ENCODE peak calls at places on chromosomes 4 and X, in five cellular contexts. F is ascending aorta, L is heart right ventricle, B is lower lobe of right lung, G is SJSA1. M is an unnamed sample. For H3K4me1, the result is how much of the 10 kb centered on the place peaks cover.

GRCh38 chr4:145279122-145279960 is 99.0 kb upstream of the OTUD4 start:
- DNase-seq in F (no peak), L (no peak), B (no peak), G (peak), M (no peak)

GRCh38 chr4:146445198-146446150 is 76.3 kb downstream of the SLC10A7 start:
- DNase-seq in F (no peak), L (no peak), B (no peak), G (no peak), M (no peak)

GRCh38 chr4:4851906-4852305 is 7.6 kb upstream of the MSX1 start:
- DNase-seq in F (no peak), L (no peak), B (no peak), G (no peak), M (no peak)

GRCh38 chrX:67546496-67547423 is 2.9 kb downstream of the AR start:
- DNase-seq in F (no peak), L (no peak), B (no peak), G (no peak), M (no peak)

GRCh38 chr4:184617611-184618196 is 31.5 kb downstream of the CASP3 start:
- DNase-seq in F (no peak), L (peak), B (no peak), G (no peak), M (no peak)

GRCh38 chrX:42804524-42804923 is 26.6 kb upstream of the PPP1R2C start:
- DNase-seq in F (no peak), L (no peak), B (no peak), G (no peak), M (no peak)

GRCh38 chr4:32429151-32429550 is 1709.0 kb downstream of the PCDH7 start:
- DNase-seq in F (no peak), L (no peak), B (no peak), G (no peak), M (no peak)

GRCh38 chrX:115460565-115460888 is 100.4 kb upstream of the PLS3 start:
- DNase-seq in F (no peak), L (no peak), B (no peak), G (no peak), M (no peak)

GRCh38 chr4:176964116-176964691 is 171.5 kb upstream of the VEGFC start:
- DNase-seq in F (no peak), L (no peak), B (no peak), G (no peak), M (no peak)

GRCh38 chrX:34365482-34365881 is 233.4 kb upstream of the FAM47A start:
- DNase-seq in F (no peak), L (no peak), B (no peak), G (peak), M (no peak)

GRCh38 chr4:40121515-40121914 is 64.9 kb downstream of the N4BP2 start:
- DNase-seq in F (no peak), L (no peak), B (no peak), G (peak), M (no peak)

GRCh38 chr4:42915484-42915883 is 23.0 kb downstream of the GRXCR1 start:
- DNase-seq in F (no peak), L (no peak), B (no peak), G (no peak), M (no peak)

DNA sequence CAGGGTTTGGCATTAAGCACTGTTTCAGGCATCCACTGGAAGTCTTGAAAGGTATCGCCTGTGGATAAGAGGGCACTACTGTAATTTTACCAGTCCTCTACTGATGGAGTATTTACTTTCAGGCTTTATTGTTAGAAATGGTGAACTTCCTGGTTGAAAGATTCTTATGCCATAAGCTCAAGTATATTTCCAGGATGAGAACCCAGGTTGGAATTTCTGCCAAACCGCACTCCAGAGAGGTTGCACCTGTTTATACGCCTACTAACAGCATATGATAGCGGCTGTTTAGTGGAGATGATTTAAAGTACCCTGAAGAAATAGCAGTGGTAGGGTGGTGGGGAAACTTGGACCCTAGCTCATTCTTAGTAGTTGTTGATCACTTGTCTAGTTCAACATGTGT is 9.9 kb downstream of the FNIP2 start:
- DNase-seq in F (no peak), L (no peak), B (no peak), G (no peak), M (no peak)
- H3K4me1 ChIP-seq in F (under half), L (half or more), B (half or more), G (half or more), M (under half)

GRCh38 chr4:152820073-152820472 is 40.3 kb downstream of the ARFIP1 start:
- DNase-seq in F (no peak), L (no peak), B (no peak), G (no peak), M (no peak)

GRCh38 chr4:152822323-152822722 is 42.6 kb downstream of the ARFIP1 start:
- DNase-seq in F (no peak), L (no peak), B (no peak), G (no peak), M (no peak)

GRCh38 chr4:152828122-152828521 is 48.4 kb downstream of the ARFIP1 start:
- DNase-seq in F (no peak), L (no peak), B (no peak), G (no peak), M (no peak)

GRCh38 chr4:152824561-152824960 is 44.8 kb downstream of the ARFIP1 start:
- DNase-seq in F (no peak), L (no peak), B (no peak), G (no peak), M (no peak)

GRCh38 chr4:152825336-152825735 is 45.6 kb downstream of the ARFIP1 start:
- DNase-seq in F (no peak), L (no peak), B (no peak), G (peak), M (no peak)
- H3K4me1 ChIP-seq in F (under half), L (under half), B (under half), G (under half), M (under half)

GRCh38 chr4:38723726-38724506 is 58.9 kb downstream of the TLR10 start:
- DNase-seq in F (no peak), L (no peak), B (no peak), G (peak), M (no peak)
- H3K4me1 ChIP-seq in F (under half), L (under half), B (under half), G (under half), M (under half)

DNA sequence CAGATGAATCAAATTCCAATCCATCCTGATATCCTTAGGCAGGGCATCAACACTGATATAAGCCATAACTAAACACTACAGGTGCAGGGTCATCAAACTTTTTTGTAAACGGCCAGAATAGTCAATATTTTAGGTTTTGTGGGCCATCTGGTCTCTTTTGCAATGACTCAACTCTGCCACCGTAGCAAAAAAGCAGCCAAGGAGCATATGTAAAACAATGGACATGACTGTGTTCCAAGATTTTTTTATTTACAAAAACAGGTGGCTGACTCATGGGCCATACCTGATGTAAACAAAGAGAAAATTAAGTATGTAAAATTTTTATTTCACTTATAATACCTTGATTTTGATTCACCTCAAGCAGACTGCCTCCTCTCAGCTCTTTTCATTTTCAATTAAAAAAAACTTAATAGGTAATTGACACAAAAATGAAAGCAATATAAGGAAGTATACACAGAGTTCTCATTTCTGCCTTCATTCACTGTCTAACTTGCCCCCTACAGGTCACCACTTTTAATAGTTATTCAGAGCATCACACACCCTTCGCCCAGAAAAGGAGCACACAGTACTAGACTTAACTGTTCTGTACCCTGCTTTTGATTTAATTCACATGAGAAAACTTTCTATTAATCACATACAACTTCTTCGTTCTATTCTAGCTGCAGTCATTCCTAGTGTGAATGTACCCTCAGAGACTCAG is 35.3 kb upstream of the GPM6B start:
- DNase-seq in F (no peak), L (no peak), B (no peak), G (no peak), M (no peak)
- H3K4me1 ChIP-seq in F (under half), L (under half), B (under half), G (under half), M (under half)

GRCh38 chrX:148067285-148067684 is 86.1 kb downstream of the FMR1NB start:
- DNase-seq in F (no peak), L (no peak), B (no peak), G (no peak), M (no peak)
- H3K4me1 ChIP-seq in F (under half), L (under half), B (under half), G (under half), M (under half)

DNA sequence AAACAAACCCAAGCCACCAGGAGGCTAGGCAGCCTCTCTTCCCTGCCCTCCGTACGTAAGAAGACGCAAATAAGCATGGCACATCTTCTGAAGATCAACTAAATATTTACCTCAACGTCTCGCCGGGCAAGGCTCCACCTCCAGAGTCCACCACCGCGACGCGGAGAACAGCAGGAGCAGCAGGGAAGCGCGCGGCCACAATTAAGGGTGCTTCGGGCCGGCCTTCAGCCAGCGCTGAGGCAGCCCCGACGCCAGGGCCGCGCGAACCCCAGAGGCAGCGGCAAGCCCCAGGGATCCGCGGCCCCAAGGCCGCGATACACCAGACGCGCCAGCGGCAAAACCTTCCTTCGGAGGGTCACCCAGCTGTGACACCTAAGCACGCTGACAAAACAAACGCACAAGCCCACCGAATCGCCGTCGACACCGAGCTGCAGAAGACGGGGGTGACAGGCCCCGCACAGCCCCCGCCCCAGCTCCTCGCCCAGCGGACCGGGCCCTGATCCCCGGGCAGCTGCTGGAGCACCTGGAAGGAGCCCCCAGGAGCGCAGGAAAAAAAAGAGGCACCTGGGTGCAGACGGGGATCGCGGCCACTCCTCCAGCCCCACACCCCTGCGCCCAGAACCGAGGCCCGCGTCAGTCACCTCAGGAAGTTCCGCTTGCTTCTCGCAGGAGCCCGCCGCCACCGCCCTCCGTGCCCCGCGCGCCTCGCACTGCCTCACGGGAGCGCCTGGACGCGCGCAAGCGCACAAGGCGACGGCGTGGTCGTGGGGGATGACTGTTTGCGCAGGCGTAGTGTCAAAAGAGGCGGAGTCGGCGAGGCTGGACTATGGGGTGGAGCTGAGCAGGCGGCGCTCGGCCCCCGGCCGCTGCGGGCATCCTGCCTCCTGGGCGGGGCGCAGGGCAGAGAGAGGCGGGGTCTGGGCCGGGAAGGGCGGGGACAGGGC is at the start of the genes HAUS3 and POLN:
- DNase-seq in F (peak), L (peak), B (peak), G (peak), M (peak)
- H3K4me1 ChIP-seq in F (under half), L (half or more), B (half or more), G (under half), M (under half)

GRCh38 chrX:10050481-10050880 is 83.3 kb downstream of the CLDN34 start:
- DNase-seq in F (no peak), L (peak), B (peak), G (no peak), M (no peak)

GRCh38 chrX:10048695-10049094 is 81.5 kb downstream of the CLDN34 start:
- DNase-seq in F (no peak), L (no peak), B (peak), G (no peak), M (no peak)

GRCh38 chrX:10047631-10048030 is 80.5 kb downstream of the CLDN34 start:
- DNase-seq in F (no peak), L (no peak), B (no peak), G (no peak), M (no peak)

GRCh38 chrX:10048076-10048475 is 80.9 kb downstream of the CLDN34 start:
- DNase-seq in F (no peak), L (no peak), B (no peak), G (no peak), M (no peak)

GRCh38 chrX:10049246-10049645 is 82.1 kb downstream of the CLDN34 start:
- DNase-seq in F (no peak), L (no peak), B (no peak), G (no peak), M (no peak)
- H3K4me1 ChIP-seq in F (under half), L (half or more), B (under half), G (under half), M (under half)